ENCODE peak calls at places on chromosomes 13 and 19, in nine cellular contexts. One of them, this sample, is unnamed.

GRCh38 chr19:45820413-45821102 is 5.5 kb upstream of the RSPH6A start:
- DNase-seq in upper lobe of left lung: peak; percentile 55
- DNase-seq in testis: no peak
- DNase-seq in lower leg skin: no peak
- DNase-seq in breast epithelium: no peak
- DNase-seq in body of pancreas: no peak
- DNase-seq in tibial nerve: no peak
- DNase-seq in transverse colon: no peak
- DNase-seq in esophagus squamous epithelium: no peak
- DNase-seq in this sample: no peak

GRCh38 chr13:36920612-36921185 is 661 bp upstream of the SMAD9 start:
- DNase-seq in upper lobe of left lung: no peak
- DNase-seq in testis: no peak
- DNase-seq in lower leg skin: no peak
- DNase-seq in breast epithelium: no peak
- DNase-seq in body of pancreas: no peak
- DNase-seq in tibial nerve: no peak
- DNase-seq in transverse colon: no peak
- DNase-seq in esophagus squamous epithelium: no peak
- DNase-seq in this sample: no peak

GRCh38 chr13:42007844-42008243 is 40.6 kb upstream of the DGKH start:
- DNase-seq in upper lobe of left lung: no peak
- DNase-seq in testis: no peak
- DNase-seq in lower leg skin: no peak
- DNase-seq in breast epithelium: no peak
- DNase-seq in body of pancreas: no peak
- DNase-seq in tibial nerve: no peak
- DNase-seq in transverse colon: no peak
- DNase-seq in esophagus squamous epithelium: no peak
- DNase-seq in this sample: no peak

GRCh38 chr19:53492153-53492552 is 24.6 kb downstream of the ZNF813 start:
- DNase-seq in upper lobe of left lung: no peak
- DNase-seq in testis: no peak
- DNase-seq in lower leg skin: no peak
- DNase-seq in breast epithelium: no peak
- DNase-seq in body of pancreas: no peak
- DNase-seq in tibial nerve: no peak
- DNase-seq in transverse colon: no peak
- DNase-seq in esophagus squamous epithelium: no peak
- DNase-seq in this sample: no peak

GRCh38 chr13:24911135-24911524 is 147.2 kb downstream of the RNF17 start:
- DNase-seq in upper lobe of left lung: no peak
- DNase-seq in testis: no peak
- DNase-seq in lower leg skin: no peak
- DNase-seq in breast epithelium: no peak
- DNase-seq in body of pancreas: no peak
- DNase-seq in tibial nerve: no peak
- DNase-seq in transverse colon: no peak
- DNase-seq in esophagus squamous epithelium: no peak
- DNase-seq in this sample: no peak

GRCh38 chr13:111954681-111955411 is 112.1 kb upstream of the SOX1 start:
- DNase-seq in upper lobe of left lung: no peak
- DNase-seq in testis: no peak
- DNase-seq in lower leg skin: no peak
- DNase-seq in breast epithelium: no peak
- DNase-seq in body of pancreas: no peak
- DNase-seq in tibial nerve: no peak
- DNase-seq in transverse colon: no peak
- DNase-seq in esophagus squamous epithelium: no peak
- DNase-seq in this sample: no peak

GRCh38 chr19:46493236-46494114 is 2.2 kb downstream of the PNMA8B start:
- DNase-seq in upper lobe of left lung: peak; percentile 91
- DNase-seq in testis: no peak
- DNase-seq in lower leg skin: no peak
- DNase-seq in breast epithelium: no peak
- DNase-seq in body of pancreas: no peak
- DNase-seq in tibial nerve: no peak
- DNase-seq in transverse colon: peak; percentile 21
- DNase-seq in esophagus squamous epithelium: no peak
- DNase-seq in this sample: no peak

GRCh38 chr19:21749090-21749489 is 18.3 kb downstream of the ZNF100 start:
- DNase-seq in upper lobe of left lung: no peak
- DNase-seq in testis: no peak
- DNase-seq in lower leg skin: no peak
- DNase-seq in breast epithelium: no peak
- DNase-seq in body of pancreas: no peak
- DNase-seq in tibial nerve: no peak
- DNase-seq in transverse colon: no peak
- DNase-seq in esophagus squamous epithelium: no peak
- DNase-seq in this sample: no peak

GRCh38 chr13:25752957-25753540 is 298.8 kb downstream of the SHISA2 start:
- DNase-seq in upper lobe of left lung: no peak
- DNase-seq in testis: peak; percentile 44
- DNase-seq in lower leg skin: peak; percentile 28
- DNase-seq in breast epithelium: no peak
- DNase-seq in body of pancreas: peak; percentile 17
- DNase-seq in tibial nerve: peak; percentile 43
- DNase-seq in transverse colon: peak; percentile 35
- DNase-seq in esophagus squamous epithelium: no peak
- DNase-seq in this sample: peak; percentile 22

GRCh38 chr13:75347925-75348324 is 134.0 kb downstream of the TBC1D4 start:
- DNase-seq in upper lobe of left lung: no peak
- DNase-seq in testis: no peak
- DNase-seq in lower leg skin: no peak
- DNase-seq in breast epithelium: no peak
- DNase-seq in body of pancreas: no peak
- DNase-seq in tibial nerve: no peak
- DNase-seq in transverse colon: no peak
- DNase-seq in esophagus squamous epithelium: no peak
- DNase-seq in this sample: no peak

GRCh38 chr13:49256841-49257240 is 9.1 kb downstream of the CDADC1 start:
- DNase-seq in upper lobe of left lung: no peak
- DNase-seq in testis: no peak
- DNase-seq in lower leg skin: no peak
- DNase-seq in breast epithelium: no peak
- DNase-seq in body of pancreas: no peak
- DNase-seq in tibial nerve: peak; percentile 38
- DNase-seq in transverse colon: no peak
- DNase-seq in esophagus squamous epithelium: no peak
- DNase-seq in this sample: no peak

GRCh38 chr19:42303101-42303464 is 659 bp upstream of the PAFAH1B3 start:
- DNase-seq in upper lobe of left lung: no peak
- DNase-seq in testis: no peak
- DNase-seq in lower leg skin: no peak
- DNase-seq in breast epithelium: no peak
- DNase-seq in body of pancreas: no peak
- DNase-seq in tibial nerve: no peak
- DNase-seq in transverse colon: no peak
- DNase-seq in esophagus squamous epithelium: no peak
- DNase-seq in this sample: no peak

GRCh38 chr13:39552233-39552632 is 50.8 kb downstream of the LHFPL6 start:
- DNase-seq in upper lobe of left lung: no peak
- DNase-seq in testis: no peak
- DNase-seq in lower leg skin: no peak
- DNase-seq in breast epithelium: no peak
- DNase-seq in body of pancreas: no peak
- DNase-seq in tibial nerve: no peak
- DNase-seq in transverse colon: no peak
- DNase-seq in esophagus squamous epithelium: no peak
- DNase-seq in this sample: no peak

GRCh38 chr19:10936661-10937084 is 8.1 kb downstream of the TIMM29 start:
- DNase-seq in upper lobe of left lung: no peak
- DNase-seq in testis: peak; percentile 59
- DNase-seq in lower leg skin: no peak
- DNase-seq in breast epithelium: no peak
- DNase-seq in body of pancreas: peak; percentile 62
- DNase-seq in tibial nerve: peak; percentile 66
- DNase-seq in transverse colon: peak; percentile 40
- DNase-seq in esophagus squamous epithelium: no peak
- DNase-seq in this sample: no peak

GRCh38 chr19:27972291-27973040 is 1240.5 kb downstream of the UQCRFS1 start:
- DNase-seq in upper lobe of left lung: no peak
- DNase-seq in testis: no peak
- DNase-seq in lower leg skin: no peak
- DNase-seq in breast epithelium: no peak
- DNase-seq in body of pancreas: no peak
- DNase-seq in tibial nerve: no peak
- DNase-seq in transverse colon: no peak
- DNase-seq in esophagus squamous epithelium: no peak
- DNase-seq in this sample: no peak

GRCh38 chr13:42991892-42992584 is at the start of gene EPSTI1:
- DNase-seq in upper lobe of left lung: peak; percentile 92
- DNase-seq in testis: peak; percentile 81
- DNase-seq in lower leg skin: peak; percentile 34
- DNase-seq in breast epithelium: peak; percentile 53
- DNase-seq in body of pancreas: peak; percentile 66
- DNase-seq in tibial nerve: peak; percentile 61
- DNase-seq in transverse colon: peak; percentile 83
- DNase-seq in esophagus squamous epithelium: no peak
- DNase-seq in this sample: peak; percentile 63

GRCh38 chr13:96089749-96090239 is at the start of gene HS6ST3:
- DNase-seq in upper lobe of left lung: peak; percentile 79
- DNase-seq in testis: peak; percentile 50
- DNase-seq in lower leg skin: no peak
- DNase-seq in breast epithelium: no peak
- DNase-seq in body of pancreas: peak; percentile 88
- DNase-seq in tibial nerve: no peak
- DNase-seq in transverse colon: no peak
- DNase-seq in esophagus squamous epithelium: no peak
- DNase-seq in this sample: peak; percentile 18

GRCh38 chr13:29516880-29517279 is 78.6 kb downstream of the SLC7A1 start:
- DNase-seq in upper lobe of left lung: no peak
- DNase-seq in testis: no peak
- DNase-seq in lower leg skin: no peak
- DNase-seq in breast epithelium: no peak
- DNase-seq in body of pancreas: no peak
- DNase-seq in tibial nerve: no peak
- DNase-seq in transverse colon: no peak
- DNase-seq in esophagus squamous epithelium: no peak
- DNase-seq in this sample: no peak
- TF ChIP-seq POLR2A in upper lobe of left lung: no peak
- TF ChIP-seq POLR2A in testis: no peak
- TF ChIP-seq POLR2A in lower leg skin: no peak
- TF ChIP-seq POLR2A in breast epithelium: no peak
- TF ChIP-seq POLR2A in body of pancreas: no peak
- TF ChIP-seq POLR2A in tibial nerve: no peak
- TF ChIP-seq POLR2A in transverse colon: no peak
- TF ChIP-seq POLR2A in esophagus squamous epithelium: no peak
- TF ChIP-seq POLR2A in this sample: no peak

DNA sequence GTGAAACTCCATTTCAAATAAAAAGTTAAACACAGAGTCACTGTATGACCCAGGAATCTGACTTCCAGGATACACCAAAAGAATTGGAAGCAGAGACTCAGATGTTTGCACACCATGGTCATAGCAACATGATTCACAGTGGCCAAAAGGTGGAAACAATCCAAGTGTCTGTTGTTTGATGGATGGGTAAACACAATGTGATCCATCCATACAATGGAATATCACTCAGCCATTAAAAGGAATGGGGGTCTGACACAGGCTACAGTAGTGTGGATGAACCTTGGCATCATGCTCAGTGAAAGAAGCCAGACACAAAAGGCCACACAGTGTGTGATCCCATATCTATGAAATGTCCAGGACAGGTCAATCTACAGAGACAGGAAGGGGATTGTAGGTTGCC is 174.3 kb downstream of the PTPRS start:
- DNase-seq in upper lobe of left lung: no peak
- DNase-seq in testis: no peak
- DNase-seq in lower leg skin: no peak
- DNase-seq in breast epithelium: no peak
- DNase-seq in body of pancreas: no peak
- DNase-seq in tibial nerve: no peak
- DNase-seq in transverse colon: no peak
- DNase-seq in esophagus squamous epithelium: no peak
- DNase-seq in this sample: no peak
- TF ChIP-seq CTCF in upper lobe of left lung: no peak
- TF ChIP-seq CTCF in testis: no peak
- TF ChIP-seq CTCF in lower leg skin: no peak
- TF ChIP-seq CTCF in breast epithelium: no peak
- TF ChIP-seq CTCF in body of pancreas: no peak
- TF ChIP-seq CTCF in tibial nerve: no peak
- TF ChIP-seq CTCF in transverse colon: no peak
- TF ChIP-seq CTCF in esophagus squamous epithelium: no peak
- TF ChIP-seq CTCF in this sample: no peak

DNA sequence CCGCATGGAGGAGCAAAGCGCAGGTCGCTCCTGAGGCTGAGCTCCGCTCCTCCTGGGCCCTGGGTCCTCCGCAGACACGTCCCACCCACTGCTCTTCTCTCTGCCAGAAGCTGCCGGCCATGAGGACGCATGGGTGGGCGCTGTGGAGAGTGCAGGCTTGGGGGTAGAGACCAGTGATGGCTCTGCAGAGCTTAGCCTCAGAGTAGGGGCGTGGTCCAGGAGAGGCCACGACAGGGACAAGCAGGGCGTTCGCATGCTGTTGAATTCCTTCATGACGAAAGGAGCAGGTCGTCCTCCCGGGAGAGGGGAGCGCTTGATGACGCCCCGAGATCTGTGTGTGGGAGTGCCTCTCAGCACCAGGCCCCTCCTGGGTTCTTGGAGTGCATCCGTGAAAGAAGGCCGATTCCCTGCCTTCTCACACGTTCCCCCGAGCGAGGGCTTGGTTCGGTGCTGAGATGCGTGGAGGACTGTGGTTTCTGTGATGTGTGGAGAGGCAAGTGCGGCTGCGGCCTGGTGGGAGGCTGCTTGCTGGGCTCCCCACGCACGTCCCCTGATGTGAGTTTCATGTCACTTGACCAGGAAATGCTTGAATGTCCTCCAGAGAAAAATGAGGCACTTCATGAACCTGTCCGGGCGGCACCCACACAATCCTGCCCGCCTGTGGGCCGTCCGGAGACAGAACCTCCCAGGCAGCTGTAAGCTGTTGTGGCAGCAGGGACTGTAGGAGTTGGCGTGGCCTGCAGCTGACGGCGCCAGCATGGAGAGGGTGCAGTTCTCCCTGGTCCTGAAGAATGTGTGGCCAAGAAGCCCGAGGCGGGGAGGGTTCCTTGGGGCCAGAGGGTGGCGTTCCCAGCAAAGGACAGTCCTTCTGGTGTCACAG is 4.5 kb downstream of the SF3A2 start:
- DNase-seq in upper lobe of left lung: peak; percentile 83
- DNase-seq in testis: peak; percentile 71
- DNase-seq in lower leg skin: no peak
- DNase-seq in breast epithelium: no peak
- DNase-seq in body of pancreas: no peak
- DNase-seq in tibial nerve: no peak
- DNase-seq in transverse colon: no peak
- DNase-seq in esophagus squamous epithelium: no peak
- DNase-seq in this sample: no peak
- TF ChIP-seq POLR2A in upper lobe of left lung: no peak
- TF ChIP-seq POLR2A in testis: no peak
- TF ChIP-seq POLR2A in lower leg skin: no peak
- TF ChIP-seq POLR2A in breast epithelium: no peak
- TF ChIP-seq POLR2A in body of pancreas: no peak
- TF ChIP-seq POLR2A in tibial nerve: no peak
- TF ChIP-seq POLR2A in transverse colon: no peak
- TF ChIP-seq POLR2A in esophagus squamous epithelium: no peak
- TF ChIP-seq POLR2A in this sample: no peak

DNA sequence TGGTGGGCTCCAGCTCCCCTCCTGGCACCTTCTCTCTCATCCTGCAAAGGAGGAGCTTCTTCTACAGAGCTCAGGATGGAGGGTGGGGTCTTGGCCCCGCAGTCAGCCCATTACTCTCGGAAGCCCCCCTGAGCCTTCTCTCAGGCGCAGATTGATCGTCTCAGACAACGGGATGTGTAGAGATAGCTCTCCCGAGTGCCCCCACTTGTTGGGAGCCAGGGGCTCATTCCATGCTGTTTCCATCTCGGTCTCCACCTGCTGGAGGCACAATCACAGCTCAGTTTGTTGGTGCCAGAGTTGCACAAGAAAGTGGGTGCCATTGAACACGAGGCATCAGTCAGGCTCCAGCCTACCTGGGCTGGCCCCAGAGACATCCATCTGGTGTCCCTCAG is 3.6 kb upstream of the ZNF135 start:
- DNase-seq in upper lobe of left lung: no peak
- DNase-seq in testis: no peak
- DNase-seq in lower leg skin: no peak
- DNase-seq in breast epithelium: no peak
- DNase-seq in body of pancreas: no peak
- DNase-seq in tibial nerve: no peak
- DNase-seq in transverse colon: no peak
- DNase-seq in esophagus squamous epithelium: no peak
- DNase-seq in this sample: no peak
- TF ChIP-seq CTCF in upper lobe of left lung: no peak
- TF ChIP-seq CTCF in testis: no peak
- TF ChIP-seq CTCF in lower leg skin: no peak
- TF ChIP-seq CTCF in breast epithelium: no peak
- TF ChIP-seq CTCF in body of pancreas: no peak
- TF ChIP-seq CTCF in tibial nerve: no peak
- TF ChIP-seq CTCF in transverse colon: no peak
- TF ChIP-seq CTCF in esophagus squamous epithelium: no peak
- TF ChIP-seq CTCF in this sample: no peak